ENCODE peak calls at places on chromosomes 3 and 15, in six cellular contexts. Y is heart left ventricle, T is left lung, D is cardiac muscle cell, U is ovary, E is A673. G is an unnamed sample.

GRCh38 chr15:81194723-81195122 is 2.0 kb upstream of the IL16 start:
- DNase-seq in E (no peak), D (no peak), T (no peak), Y (no peak), U (no peak), G (no peak)

GRCh38 chr3:11724615-11725339 is 81.1 kb upstream of the VGLL4 start:
- DNase-seq in T (no peak), E (no peak), Y (no peak), U (no peak), D (no peak), G (no peak)

GRCh38 chr15:74384566-74385441 is 17.4 kb upstream of the CYP11A1 start:
- DNase-seq in Y (peak; percentile 66), E (no peak), U (no peak), D (no peak), T (peak; percentile 79), G (peak; percentile 67)

GRCh38 chr3:194384569-194385001 is 14.5 kb downstream of the GP5 start:
- DNase-seq in U (no peak), T (peak; percentile 59), E (no peak), D (no peak), Y (no peak), G (no peak)

GRCh38 chr15:92001307-92001706 is 147.8 kb downstream of the SLCO3A1 start:
- DNase-seq in U (no peak), D (no peak), E (no peak), Y (no peak), T (no peak), G (no peak)

GRCh38 chr3:188683032-188683491 is 488.7 kb upstream of the TPRG1 start:
- DNase-seq in Y (no peak), D (peak; percentile 79), U (no peak), E (no peak), T (no peak), G (no peak)

GRCh38 chr15:38894260-38894948 is 329.8 kb upstream of the RASGRP1 start:
- DNase-seq in U (no peak), D (peak; percentile 89), E (no peak), Y (no peak), T (no peak), G (no peak)

GRCh38 chr3:137763594-137763938 is 549 bp upstream of the SOX14 start:
- DNase-seq in E (no peak), T (peak; percentile 59), U (no peak), D (no peak), Y (no peak), G (no peak)

GRCh38 chr3:170745211-170745718 is 124.7 kb downstream of the RPL22L1 start:
- DNase-seq in U (no peak), Y (no peak), D (peak; percentile 54), T (no peak), E (no peak), G (no peak)

GRCh38 chr3:134799393-134799792 is 4.3 kb downstream of the EPHB1 start:
- DNase-seq in T (no peak), Y (no peak), E (no peak), U (no peak), D (no peak), G (no peak)

GRCh38 chr15:100687532-100688215 is 85.3 kb downstream of the ASB7 start:
- DNase-seq in Y (no peak), E (no peak), T (no peak), D (peak; percentile 91), U (peak; percentile 77), G (no peak)

GRCh38 chr3:193040836-193041672 is 123.4 kb upstream of the MB21D2 start:
- DNase-seq in Y (no peak), E (peak; percentile 54), D (peak; percentile 66), U (no peak), T (no peak), G (no peak)

GRCh38 chr15:50190166-50190570 is 8.2 kb downstream of the SLC27A2 start:
- DNase-seq in E (no peak), U (no peak), T (no peak), D (no peak), Y (no peak), G (no peak)

GRCh38 chr3:63661242-63661641 is 8.8 kb downstream of the SNTN start:
- DNase-seq in T (no peak), U (no peak), E (peak; percentile 23), Y (no peak), D (peak; percentile 21), G (no peak)

GRCh38 chr15:39580630-39581500 is at the start of gene THBS1:
- DNase-seq in Y (peak; percentile 89), U (peak; percentile 97), E (peak; percentile 47), T (peak; percentile 90), D (peak; percentile 98), G (no peak)

GRCh38 chr3:158794936-158795518 is 6.8 kb upstream of the MFSD1 start:
- DNase-seq in D (peak; percentile 63), E (peak; percentile 51), T (no peak), Y (no peak), U (no peak), G (no peak)

GRCh38 chr3:48267782-48268181 is 26.9 kb downstream of the ZNF589 start:
- DNase-seq in E (no peak), U (no peak), T (no peak), D (no peak), Y (no peak), G (no peak)

GRCh38 chr15:95848126-95848525 is 482.4 kb upstream of the NR2F2 start:
- DNase-seq in T (no peak), Y (no peak), D (no peak), E (no peak), U (no peak), G (no peak)

GRCh38 chr3:100635273-100635701 is 25.9 kb downstream of the ADGRG7 start:
- DNase-seq in T (no peak), E (no peak), Y (no peak), D (no peak), U (no peak), G (no peak)

GRCh38 chr3:195818301-195818700 is 6.6 kb upstream of the MUC4 start:
- DNase-seq in Y (no peak), D (no peak), T (peak; percentile 77), U (no peak), E (no peak), G (no peak)

GRCh38 chr3:174035317-174035886 is 637.9 kb downstream of the NLGN1 start:
- DNase-seq in Y (no peak), T (no peak), D (peak; percentile 5), E (no peak), U (no peak), G (no peak)

GRCh38 chr15:87730706-87731105 is 525.8 kb downstream of the NTRK3 start:
- DNase-seq in D (no peak), Y (no peak), U (no peak), T (no peak), E (no peak), G (no peak)

GRCh38 chr3:31968927-31969418 is 12.1 kb downstream of the OSBPL10 start:
- DNase-seq in U (no peak), T (no peak), E (no peak), Y (no peak), D (peak; percentile 85), G (no peak)

GRCh38 chr15:31328425-31328998 is 1.9 kb downstream of the KLF13 start:
- DNase-seq in E (no peak), D (no peak), U (no peak), Y (no peak), T (peak; percentile 90), G (peak; percentile 62)

GRCh38 chr15:22237891-22238275 is 157.6 kb downstream of the OR4M2 start:
- DNase-seq in U (no peak), D (no peak), Y (peak; percentile 51), T (no peak), E (no peak), G (no peak)
- TF ChIP-seq CTCF in U (no peak), D (no peak), Y (no peak), T (no peak), E (no peak), G (no peak)

GRCh38 chr3:86990734-86991481 is at the start of gene VGLL3:
- DNase-seq in Y (peak; percentile 83), T (peak; percentile 85), U (peak; percentile 81), E (peak; percentile 97), D (peak; percentile 94), G (no peak)
- TF ChIP-seq CTCF in Y (no peak), T (no peak), U (no peak), E (peak; percentile 28), D (peak; percentile 31), G (no peak)

DNA sequence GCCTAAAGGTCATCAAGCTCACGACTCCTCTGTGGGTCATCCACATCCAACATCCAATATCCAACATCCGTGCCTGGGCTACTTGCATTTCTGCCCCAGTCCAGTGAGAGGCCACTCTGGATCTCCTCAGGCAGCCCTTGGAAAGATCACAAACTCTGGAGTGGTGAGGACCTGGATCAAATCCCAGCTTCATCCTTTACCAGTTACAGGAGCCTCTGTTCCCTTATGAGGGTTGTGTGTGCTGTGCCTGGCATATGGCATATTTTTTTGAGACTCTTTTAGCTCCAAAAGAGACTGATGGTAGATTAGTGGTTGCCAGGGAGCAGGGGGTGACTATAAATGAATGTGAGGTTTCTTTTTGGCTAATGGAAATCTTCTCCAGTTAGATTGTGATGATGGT is 136.7 kb upstream of the FOXB1 start:
- DNase-seq in T (no peak), E (no peak), Y (no peak), D (no peak), U (no peak), G (no peak)
- TF ChIP-seq CTCF in T (no peak), E (no peak), Y (no peak), D (no peak), U (no peak), G (no peak)

GRCh38 chr3:182673336-182673735 is 120.0 kb upstream of the ATP11B start:
- DNase-seq in U (no peak), Y (no peak), E (no peak), T (no peak), D (no peak), G (no peak)

GRCh38 chr3:182668541-182668940 is 124.8 kb upstream of the ATP11B start:
- DNase-seq in Y (no peak), E (no peak), D (no peak), U (no peak), T (no peak), G (no peak)

GRCh38 chr3:182668974-182669373 is 124.3 kb upstream of the ATP11B start:
- DNase-seq in Y (no peak), U (no peak), E (no peak), T (no peak), D (no peak), G (no peak)

GRCh38 chr3:182671942-182672341 is 121.4 kb upstream of the ATP11B start:
- DNase-seq in T (no peak), E (no peak), D (peak; percentile 46), U (no peak), Y (no peak), G (no peak)
- TF ChIP-seq CTCF in T (no peak), E (no peak), D (no peak), U (no peak), Y (no peak), G (no peak)

DNA sequence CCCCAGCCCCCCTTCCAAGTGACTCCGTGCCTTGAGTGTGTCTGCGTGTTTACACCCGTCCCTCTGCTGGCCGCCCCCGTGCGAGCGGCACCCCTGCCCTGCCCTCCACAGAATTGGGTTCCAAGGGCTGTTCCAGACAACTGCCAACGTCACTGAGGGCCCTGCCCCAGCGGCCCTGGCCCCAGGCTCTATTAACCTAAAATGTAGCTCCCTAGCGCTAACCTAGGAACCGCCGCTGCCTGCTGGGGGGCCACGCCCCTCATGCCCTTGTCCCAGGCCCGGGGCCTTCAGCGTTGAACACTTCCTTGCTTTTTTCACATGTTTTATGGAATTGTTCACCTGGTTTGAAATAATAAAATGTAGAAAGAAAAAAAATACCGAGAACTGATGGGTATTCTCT is 10.0 kb upstream of the SEMA3B start:
- DNase-seq in D (no peak), E (no peak), U (no peak), T (peak; percentile 53), Y (no peak), G (no peak)
- TF ChIP-seq CTCF in D (no peak), E (no peak), U (no peak), T (no peak), Y (no peak), G (no peak)

G was measured in activated B cell treated with CpG ODN at 0.5 μM for 24 hours.